ENCODE peak calls at places on chromosome 14, in seven cellular contexts. I, B, T, G, P, N and V are unnamed samples.
A peak's percentile ranks its signal among the peaks of the same experiment; 100 is the strongest.

GRCh38 chr14:59187802-59188460 is 536 bp upstream of the DAAM1 start:
- DNase-seq in I (no peak), B (peak; percentile 16), T (peak; percentile 15), G (no peak), P (peak; percentile 10), N (no peak), V (peak; percentile 44)

GRCh38 chr14:74488788-74489397 is 4.2 kb downstream of the NPC2 start:
- DNase-seq in I (no peak), B (no peak), T (no peak), G (no peak), P (no peak), N (peak; percentile 68), V (no peak)

GRCh38 chr14:97380539-97380941 is 583.4 kb downstream of the VRK1 start:
- DNase-seq in I (no peak), B (no peak), T (no peak), G (no peak), P (peak; percentile 1), N (no peak), V (no peak)

GRCh38 chr14:26323781-26324363 is 274.0 kb downstream of the NOVA1 start:
- DNase-seq in I (no peak), B (no peak), T (no peak), G (no peak), P (no peak), N (peak; percentile 5), V (no peak)

GRCh38 chr14:104249706-104250105 is 111.3 kb downstream of the KIF26A start:
- DNase-seq in I (no peak), B (no peak), T (no peak), G (no peak), P (no peak), N (no peak), V (no peak)

GRCh38 chr14:102795060-102795925 is 18.0 kb downstream of the TRAF3 start:
- DNase-seq in I (no peak), B (peak; percentile 36), T (peak; percentile 22), G (no peak), P (peak; percentile 76), N (peak; percentile 94), V (peak; percentile 60)

GRCh38 chr14:30240685-30241084 is 313.0 kb upstream of the PRKD1 start:
- DNase-seq in I (no peak), B (no peak), T (no peak), G (no peak), P (no peak), N (no peak), V (no peak)

GRCh38 chr14:23936084-23936829 is 17.3 kb upstream of the DHRS4 start:
- DNase-seq in I (no peak), B (no peak), T (peak; percentile 63), G (no peak), P (no peak), N (no peak), V (no peak)

GRCh38 chr14:94174622-94175402 is 690 bp downstream of the PPP4R4 start:
- DNase-seq in I (no peak), B (no peak), T (peak; percentile 12), G (peak; percentile 72), P (no peak), N (no peak), V (peak; percentile 17)

GRCh38 chr14:22908601-22909000 is 10.3 kb downstream of the RBM23 start:
- DNase-seq in I (no peak), B (no peak), T (no peak), G (no peak), P (no peak), N (peak; percentile 45), V (no peak)

GRCh38 chr14:103910984-103911383 is 17.3 kb upstream of the TDRD9 start:
- DNase-seq in I (no peak), B (no peak), T (no peak), G (no peak), P (no peak), N (no peak), V (no peak)

GRCh38 chr14:74695406-74695805 is 17.5 kb downstream of the AREL1 start:
- DNase-seq in I (no peak), B (no peak), T (no peak), G (no peak), P (no peak), N (no peak), V (peak; percentile 50)

GRCh38 chr14:33564774-33565630 is 385.9 kb downstream of the EGLN3 start:
- DNase-seq in I (no peak), B (no peak), T (no peak), G (no peak), P (no peak), N (peak; percentile 75), V (no peak)

GRCh38 chr14:97442363-97442762 is 645.2 kb downstream of the VRK1 start:
- DNase-seq in I (no peak), B (no peak), T (no peak), G (no peak), P (no peak), N (no peak), V (no peak)

GRCh38 chr14:68468437-68469207 is 324.2 kb downstream of the ZFP36L1 start:
- DNase-seq in I (no peak), B (no peak), T (no peak), G (no peak), P (no peak), N (peak; percentile 67), V (no peak)

GRCh38 chr14:68466491-68466977 is 326.3 kb downstream of the ZFP36L1 start:
- DNase-seq in I (no peak), B (no peak), T (no peak), G (no peak), P (peak; percentile 95), N (peak; percentile 95), V (no peak)

GRCh38 chr14:68469208-68469713 is 323.6 kb downstream of the ZFP36L1 start:
- DNase-seq in I (no peak), B (no peak), T (no peak), G (no peak), P (no peak), N (no peak), V (no peak)

GRCh38 chr14:68464716-68465115 is 328.2 kb downstream of the ZFP36L1 start:
- DNase-seq in I (no peak), B (no peak), T (no peak), G (no peak), P (peak; percentile 94), N (no peak), V (no peak)

DNA sequence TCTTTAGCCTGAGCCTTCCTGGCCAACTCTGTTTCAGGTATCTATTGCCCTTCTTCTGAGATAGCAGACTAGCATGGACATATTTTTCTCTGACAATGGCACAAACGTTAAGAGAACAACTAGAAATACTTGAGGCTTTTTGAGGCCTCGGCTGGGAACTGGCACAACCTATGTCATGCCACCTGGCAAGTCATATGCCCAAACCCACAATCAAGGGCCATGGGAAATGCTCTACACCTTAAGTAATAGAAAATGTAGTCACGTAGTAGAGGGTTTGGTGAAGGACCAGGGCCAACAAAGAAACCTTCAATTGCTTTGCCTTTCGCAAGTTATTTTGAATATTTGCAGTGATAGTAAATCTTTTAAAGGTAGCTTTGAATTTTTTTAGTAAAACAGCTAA is 325.4 kb downstream of the ZFP36L1 start:
- DNase-seq in I (no peak), B (no peak), T (no peak), G (no peak), P (no peak), N (no peak), V (no peak)
- H3K4me1 ChIP-seq in I (peaks cover 7% of the 10 kb centered on the region), B (no peaks in the 10 kb centered on the region), T (peaks cover 62% of the 10 kb centered on the region), G (peaks cover 13% of the 10 kb centered on the region), P (peaks cover 84% of the 10 kb centered on the region), N (no peaks in the 10 kb centered on the region), V (peaks cover 60% of the 10 kb centered on the region)

DNA sequence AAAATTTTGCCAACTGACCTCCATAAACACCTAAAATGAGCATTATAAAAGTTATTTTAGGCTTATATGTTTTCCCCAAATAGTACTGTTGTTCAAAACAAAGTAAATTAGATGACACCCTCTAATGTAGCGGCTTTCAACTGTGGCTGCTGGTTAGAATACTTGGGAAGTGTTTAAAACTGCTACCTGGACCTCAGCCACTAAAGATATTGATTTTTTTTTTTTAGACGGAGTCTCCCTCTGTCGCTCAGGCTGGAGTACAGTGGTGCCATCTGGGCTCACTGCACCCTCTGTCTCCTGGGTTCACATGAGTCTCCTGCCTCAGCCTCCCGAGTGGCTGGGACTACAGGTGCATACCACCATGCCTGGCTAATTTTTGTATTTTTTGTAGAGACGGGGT is 16.2 kb downstream of the PRORP start:
- DNase-seq in I (no peak), B (no peak), T (no peak), G (no peak), P (no peak), N (no peak), V (no peak)
- H3K27ac ChIP-seq in I (no peak overlapping the region), B (no peak overlapping the region), T (no peak overlapping the region), G (no peak overlapping the region), P (no peak overlapping the region), N (no peak overlapping the region), V (no peak overlapping the region)

GRCh38 chr14:40684328-40684727 is 922.3 kb upstream of the LRFN5 start:
- DNase-seq in I (no peak), B (no peak), T (no peak), G (no peak), P (no peak), N (no peak), V (no peak)

GRCh38 chr14:40685764-40686163 is 920.9 kb upstream of the LRFN5 start:
- DNase-seq in I (no peak), B (no peak), T (no peak), G (no peak), P (no peak), N (no peak), V (no peak)

GRCh38 chr14:40679256-40679655 is 927.4 kb upstream of the LRFN5 start:
- DNase-seq in I (no peak), B (no peak), T (no peak), G (no peak), P (no peak), N (no peak), V (no peak)

GRCh38 chr14:40682131-40682913 is 924.4 kb upstream of the LRFN5 start:
- DNase-seq in I (no peak), B (no peak), T (no peak), G (no peak), P (no peak), N (no peak), V (no peak)
- TF ChIP-seq CTCF in I (no peak), B (no peak), T (no peak), G (no peak), P (no peak), N (no peak), V (no peak)

GRCh38 chr14:79564371-79564770 is 646.9 kb downstream of the DIO2 start:
- DNase-seq in I (no peak), B (no peak), T (no peak), G (no peak), P (no peak), N (peak; percentile 58), V (no peak)

GRCh38 chr14:79567306-79567705 is 644.0 kb downstream of the DIO2 start:
- DNase-seq in I (no peak), B (no peak), T (no peak), G (no peak), P (no peak), N (no peak), V (no peak)

GRCh38 chr14:79570648-79571047 is 640.7 kb downstream of the DIO2 start:
- DNase-seq in I (no peak), B (no peak), T (no peak), G (no peak), P (no peak), N (no peak), V (no peak)

GRCh38 chr14:79571361-79571760 is 639.9 kb downstream of the DIO2 start:
- DNase-seq in I (no peak), B (no peak), T (no peak), G (no peak), P (no peak), N (peak; percentile 16), V (no peak)

DNA sequence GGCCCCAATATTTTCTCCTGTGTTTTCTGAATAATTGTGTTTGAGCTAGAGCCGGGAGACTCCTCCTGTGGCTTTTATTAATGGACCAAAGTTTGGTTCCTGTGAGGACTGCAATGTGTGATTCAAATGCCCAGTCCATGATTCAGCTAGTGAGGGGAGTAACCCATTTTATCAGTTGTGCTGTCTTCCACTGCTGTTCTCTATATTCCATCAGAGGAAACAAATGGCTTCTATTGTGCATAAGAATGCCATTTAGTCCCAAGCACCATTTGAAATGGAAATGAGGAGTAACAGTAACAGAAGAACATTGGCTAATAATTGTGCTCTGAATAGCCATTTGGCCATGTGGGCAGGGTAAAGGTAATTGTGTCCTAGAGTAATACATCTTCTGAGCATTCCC is 642.7 kb downstream of the DIO2 start:
- DNase-seq in I (no peak), B (no peak), T (no peak), G (no peak), P (no peak), N (peak; percentile 44), V (no peak)
- H3K4me1 ChIP-seq in I (no peaks in the 10 kb centered on the region), B (no peaks in the 10 kb centered on the region), T (no peaks in the 10 kb centered on the region), G (no peaks in the 10 kb centered on the region), P (no peaks in the 10 kb centered on the region), N (peaks cover 21% of the 10 kb centered on the region), V (no peaks in the 10 kb centered on the region)